ENCODE peak calls at places on chromosomes 1 and 21, in nine cellular contexts. One of them, this sample, is unnamed.

GRCh38 chr1:56644064-56644940 is 812 bp upstream of the PRKAA2 start:
- DNase-seq in activated T-helper 1 cell treated with anti-CD3 and anti-CD28 coated beads, Interleukin-12 subunit alpha, Interleukin-12 subunit beta, Interleukin-2, Interleukin-4 antibody, amounts not matched to agents 30 ng/mL and 10 ng/mL and 1 ng/mL, durations not matched to agents 14 hours and 24 hours and 36 hours: no peak
- DNase-seq in tibial artery: no peak
- DNase-seq in KG1: no peak
- DNase-seq in activated CD4-positive, alpha-beta T cell treated with anti-CD3 and anti-CD28 coated beads, Interleukin-2, amount 10 ng/mL, durations not matched to agents 7 days and 5 days: no peak
- DNase-seq in GM12891: no peak
- DNase-seq in GM20000: no peak
- DNase-seq in activated naive CD8-positive, alpha-beta T cell treated with anti-CD3 and anti-CD28 coated beads, Interleukin-2, amount 50 U/mL, for 24 hours: no peak
- DNase-seq in left colon: peak
- DNase-seq in this sample: no peak

GRCh38 chr1:219523411-219523810 is 89.5 kb downstream of the ZC3H11B start:
- DNase-seq in tibial artery: no peak
- DNase-seq in GM12891: no peak
- DNase-seq in left colon: no peak
- DNase-seq in activated naive CD8-positive, alpha-beta T cell treated with anti-CD3 and anti-CD28 coated beads, Interleukin-2, amount 50 U/mL, for 24 hours: no peak
- DNase-seq in KG1: no peak
- DNase-seq in activated CD4-positive, alpha-beta T cell treated with anti-CD3 and anti-CD28 coated beads, Interleukin-2, amount 10 ng/mL, durations not matched to agents 7 days and 5 days: no peak
- DNase-seq in activated T-helper 1 cell treated with anti-CD3 and anti-CD28 coated beads, Interleukin-12 subunit alpha, Interleukin-12 subunit beta, Interleukin-2, Interleukin-4 antibody, amounts not matched to agents 30 ng/mL and 10 ng/mL and 1 ng/mL, durations not matched to agents 14 hours and 24 hours and 36 hours: no peak
- DNase-seq in GM20000: no peak
- DNase-seq in this sample: no peak

GRCh38 chr1:112501810-112502641 is 6.7 kb upstream of the WNT2B start:
- DNase-seq in activated naive CD8-positive, alpha-beta T cell treated with anti-CD3 and anti-CD28 coated beads, Interleukin-2, amount 50 U/mL, for 24 hours: peak
- DNase-seq in tibial artery: peak
- DNase-seq in KG1: peak
- DNase-seq in GM12891: peak
- DNase-seq in left colon: peak
- DNase-seq in GM20000: peak
- DNase-seq in activated CD4-positive, alpha-beta T cell treated with anti-CD3 and anti-CD28 coated beads, Interleukin-2, amount 10 ng/mL, durations not matched to agents 7 days and 5 days: peak
- DNase-seq in activated T-helper 1 cell treated with anti-CD3 and anti-CD28 coated beads, Interleukin-12 subunit alpha, Interleukin-12 subunit beta, Interleukin-2, Interleukin-4 antibody, amounts not matched to agents 30 ng/mL and 10 ng/mL and 1 ng/mL, durations not matched to agents 14 hours and 24 hours and 36 hours: peak
- DNase-seq in this sample: no peak

GRCh38 chr1:15825800-15826199 is 18.4 kb upstream of the UQCRHL start:
- DNase-seq in KG1: no peak
- DNase-seq in GM12891: no peak
- DNase-seq in tibial artery: no peak
- DNase-seq in activated naive CD8-positive, alpha-beta T cell treated with anti-CD3 and anti-CD28 coated beads, Interleukin-2, amount 50 U/mL, for 24 hours: no peak
- DNase-seq in activated T-helper 1 cell treated with anti-CD3 and anti-CD28 coated beads, Interleukin-12 subunit alpha, Interleukin-12 subunit beta, Interleukin-2, Interleukin-4 antibody, amounts not matched to agents 30 ng/mL and 10 ng/mL and 1 ng/mL, durations not matched to agents 14 hours and 24 hours and 36 hours: no peak
- DNase-seq in left colon: no peak
- DNase-seq in GM20000: no peak
- DNase-seq in activated CD4-positive, alpha-beta T cell treated with anti-CD3 and anti-CD28 coated beads, Interleukin-2, amount 10 ng/mL, durations not matched to agents 7 days and 5 days: no peak
- DNase-seq in this sample: no peak

GRCh38 chr21:23127973-23128372 is 2129.8 kb downstream of the NCAM2 start:
- DNase-seq in GM12891: no peak
- DNase-seq in activated naive CD8-positive, alpha-beta T cell treated with anti-CD3 and anti-CD28 coated beads, Interleukin-2, amount 50 U/mL, for 24 hours: no peak
- DNase-seq in left colon: no peak
- DNase-seq in tibial artery: no peak
- DNase-seq in activated T-helper 1 cell treated with anti-CD3 and anti-CD28 coated beads, Interleukin-12 subunit alpha, Interleukin-12 subunit beta, Interleukin-2, Interleukin-4 antibody, amounts not matched to agents 30 ng/mL and 10 ng/mL and 1 ng/mL, durations not matched to agents 14 hours and 24 hours and 36 hours: no peak
- DNase-seq in KG1: no peak
- DNase-seq in activated CD4-positive, alpha-beta T cell treated with anti-CD3 and anti-CD28 coated beads, Interleukin-2, amount 10 ng/mL, durations not matched to agents 7 days and 5 days: no peak
- DNase-seq in GM20000: no peak
- DNase-seq in this sample: no peak

GRCh38 chr1:63004868-63005267 is 220.9 kb downstream of the ATG4C start:
- DNase-seq in left colon: no peak
- DNase-seq in GM20000: peak
- DNase-seq in KG1: no peak
- DNase-seq in activated CD4-positive, alpha-beta T cell treated with anti-CD3 and anti-CD28 coated beads, Interleukin-2, amount 10 ng/mL, durations not matched to agents 7 days and 5 days: no peak
- DNase-seq in activated T-helper 1 cell treated with anti-CD3 and anti-CD28 coated beads, Interleukin-12 subunit alpha, Interleukin-12 subunit beta, Interleukin-2, Interleukin-4 antibody, amounts not matched to agents 30 ng/mL and 10 ng/mL and 1 ng/mL, durations not matched to agents 14 hours and 24 hours and 36 hours: no peak
- DNase-seq in activated naive CD8-positive, alpha-beta T cell treated with anti-CD3 and anti-CD28 coated beads, Interleukin-2, amount 50 U/mL, for 24 hours: no peak
- DNase-seq in GM12891: no peak
- DNase-seq in tibial artery: no peak
- DNase-seq in this sample: no peak

GRCh38 chr1:232589111-232589808 is 40.7 kb downstream of the SIPA1L2 start:
- DNase-seq in tibial artery: no peak
- DNase-seq in left colon: no peak
- DNase-seq in KG1: no peak
- DNase-seq in activated CD4-positive, alpha-beta T cell treated with anti-CD3 and anti-CD28 coated beads, Interleukin-2, amount 10 ng/mL, durations not matched to agents 7 days and 5 days: no peak
- DNase-seq in activated T-helper 1 cell treated with anti-CD3 and anti-CD28 coated beads, Interleukin-12 subunit alpha, Interleukin-12 subunit beta, Interleukin-2, Interleukin-4 antibody, amounts not matched to agents 30 ng/mL and 10 ng/mL and 1 ng/mL, durations not matched to agents 14 hours and 24 hours and 36 hours: no peak
- DNase-seq in GM20000: no peak
- DNase-seq in activated naive CD8-positive, alpha-beta T cell treated with anti-CD3 and anti-CD28 coated beads, Interleukin-2, amount 50 U/mL, for 24 hours: no peak
- DNase-seq in GM12891: no peak
- DNase-seq in this sample: no peak

GRCh38 chr1:229798558-229798957 is 172.5 kb downstream of the URB2 start:
- DNase-seq in KG1: no peak
- DNase-seq in left colon: no peak
- DNase-seq in activated naive CD8-positive, alpha-beta T cell treated with anti-CD3 and anti-CD28 coated beads, Interleukin-2, amount 50 U/mL, for 24 hours: no peak
- DNase-seq in activated T-helper 1 cell treated with anti-CD3 and anti-CD28 coated beads, Interleukin-12 subunit alpha, Interleukin-12 subunit beta, Interleukin-2, Interleukin-4 antibody, amounts not matched to agents 30 ng/mL and 10 ng/mL and 1 ng/mL, durations not matched to agents 14 hours and 24 hours and 36 hours: no peak
- DNase-seq in GM12891: no peak
- DNase-seq in GM20000: no peak
- DNase-seq in activated CD4-positive, alpha-beta T cell treated with anti-CD3 and anti-CD28 coated beads, Interleukin-2, amount 10 ng/mL, durations not matched to agents 7 days and 5 days: no peak
- DNase-seq in tibial artery: no peak
- DNase-seq in this sample: no peak

GRCh38 chr21:26448751-26449150 is 124.3 kb downstream of the CYYR1 start:
- DNase-seq in tibial artery: no peak
- DNase-seq in left colon: no peak
- DNase-seq in GM20000: no peak
- DNase-seq in activated naive CD8-positive, alpha-beta T cell treated with anti-CD3 and anti-CD28 coated beads, Interleukin-2, amount 50 U/mL, for 24 hours: no peak
- DNase-seq in KG1: no peak
- DNase-seq in GM12891: no peak
- DNase-seq in activated T-helper 1 cell treated with anti-CD3 and anti-CD28 coated beads, Interleukin-12 subunit alpha, Interleukin-12 subunit beta, Interleukin-2, Interleukin-4 antibody, amounts not matched to agents 30 ng/mL and 10 ng/mL and 1 ng/mL, durations not matched to agents 14 hours and 24 hours and 36 hours: no peak
- DNase-seq in activated CD4-positive, alpha-beta T cell treated with anti-CD3 and anti-CD28 coated beads, Interleukin-2, amount 10 ng/mL, durations not matched to agents 7 days and 5 days: no peak
- DNase-seq in this sample: no peak

GRCh38 chr1:40929145-40929544 is 50.4 kb upstream of the CTPS1 start:
- DNase-seq in activated naive CD8-positive, alpha-beta T cell treated with anti-CD3 and anti-CD28 coated beads, Interleukin-2, amount 50 U/mL, for 24 hours: no peak
- DNase-seq in KG1: no peak
- DNase-seq in tibial artery: no peak
- DNase-seq in left colon: no peak
- DNase-seq in GM12891: no peak
- DNase-seq in GM20000: no peak
- DNase-seq in activated CD4-positive, alpha-beta T cell treated with anti-CD3 and anti-CD28 coated beads, Interleukin-2, amount 10 ng/mL, durations not matched to agents 7 days and 5 days: no peak
- DNase-seq in activated T-helper 1 cell treated with anti-CD3 and anti-CD28 coated beads, Interleukin-12 subunit alpha, Interleukin-12 subunit beta, Interleukin-2, Interleukin-4 antibody, amounts not matched to agents 30 ng/mL and 10 ng/mL and 1 ng/mL, durations not matched to agents 14 hours and 24 hours and 36 hours: no peak
- DNase-seq in this sample: no peak

GRCh38 chr1:224300346-224300745 is 29.6 kb downstream of the NVL start:
- DNase-seq in activated CD4-positive, alpha-beta T cell treated with anti-CD3 and anti-CD28 coated beads, Interleukin-2, amount 10 ng/mL, durations not matched to agents 7 days and 5 days: no peak
- DNase-seq in tibial artery: no peak
- DNase-seq in KG1: no peak
- DNase-seq in activated T-helper 1 cell treated with anti-CD3 and anti-CD28 coated beads, Interleukin-12 subunit alpha, Interleukin-12 subunit beta, Interleukin-2, Interleukin-4 antibody, amounts not matched to agents 30 ng/mL and 10 ng/mL and 1 ng/mL, durations not matched to agents 14 hours and 24 hours and 36 hours: no peak
- DNase-seq in left colon: no peak
- DNase-seq in GM20000: no peak
- DNase-seq in GM12891: no peak
- DNase-seq in activated naive CD8-positive, alpha-beta T cell treated with anti-CD3 and anti-CD28 coated beads, Interleukin-2, amount 50 U/mL, for 24 hours: no peak
- DNase-seq in this sample: no peak

GRCh38 chr1:90204780-90205179 is 209.9 kb downstream of the ZNF326 start:
- DNase-seq in activated CD4-positive, alpha-beta T cell treated with anti-CD3 and anti-CD28 coated beads, Interleukin-2, amount 10 ng/mL, durations not matched to agents 7 days and 5 days: no peak
- DNase-seq in tibial artery: no peak
- DNase-seq in GM20000: no peak
- DNase-seq in left colon: no peak
- DNase-seq in GM12891: no peak
- DNase-seq in activated naive CD8-positive, alpha-beta T cell treated with anti-CD3 and anti-CD28 coated beads, Interleukin-2, amount 50 U/mL, for 24 hours: no peak
- DNase-seq in KG1: no peak
- DNase-seq in activated T-helper 1 cell treated with anti-CD3 and anti-CD28 coated beads, Interleukin-12 subunit alpha, Interleukin-12 subunit beta, Interleukin-2, Interleukin-4 antibody, amounts not matched to agents 30 ng/mL and 10 ng/mL and 1 ng/mL, durations not matched to agents 14 hours and 24 hours and 36 hours: no peak
- DNase-seq in this sample: no peak

GRCh38 chr1:236492378-236492777 is 31.4 kb upstream of the LGALS8 start:
- DNase-seq in activated CD4-positive, alpha-beta T cell treated with anti-CD3 and anti-CD28 coated beads, Interleukin-2, amount 10 ng/mL, durations not matched to agents 7 days and 5 days: no peak
- DNase-seq in KG1: no peak
- DNase-seq in GM12891: no peak
- DNase-seq in activated naive CD8-positive, alpha-beta T cell treated with anti-CD3 and anti-CD28 coated beads, Interleukin-2, amount 50 U/mL, for 24 hours: no peak
- DNase-seq in left colon: no peak
- DNase-seq in GM20000: no peak
- DNase-seq in tibial artery: no peak
- DNase-seq in activated T-helper 1 cell treated with anti-CD3 and anti-CD28 coated beads, Interleukin-12 subunit alpha, Interleukin-12 subunit beta, Interleukin-2, Interleukin-4 antibody, amounts not matched to agents 30 ng/mL and 10 ng/mL and 1 ng/mL, durations not matched to agents 14 hours and 24 hours and 36 hours: no peak
- DNase-seq in this sample: no peak

GRCh38 chr1:91583326-91583755 is 82.7 kb downstream of the CDC7 start:
- DNase-seq in activated naive CD8-positive, alpha-beta T cell treated with anti-CD3 and anti-CD28 coated beads, Interleukin-2, amount 50 U/mL, for 24 hours: no peak
- DNase-seq in activated T-helper 1 cell treated with anti-CD3 and anti-CD28 coated beads, Interleukin-12 subunit alpha, Interleukin-12 subunit beta, Interleukin-2, Interleukin-4 antibody, amounts not matched to agents 30 ng/mL and 10 ng/mL and 1 ng/mL, durations not matched to agents 14 hours and 24 hours and 36 hours: no peak
- DNase-seq in GM20000: no peak
- DNase-seq in tibial artery: no peak
- DNase-seq in KG1: no peak
- DNase-seq in left colon: peak
- DNase-seq in GM12891: no peak
- DNase-seq in activated CD4-positive, alpha-beta T cell treated with anti-CD3 and anti-CD28 coated beads, Interleukin-2, amount 10 ng/mL, durations not matched to agents 7 days and 5 days: no peak
- DNase-seq in this sample: no peak

This sample was measured in T-cell.